ENCODE peak calls at places on chromosome X, in ten cellular contexts. G, V, T, H, I, U, M, E, Q and K are unnamed samples.

GRCh38 chrX:132467029-132467428 is 21.8 kb downstream of the MBNL3 start:
- DNase-seq in G (no peak), T (no peak), E (peak; percentile 28), M (no peak), H (no peak), U (no peak), I (no peak), V (no peak), Q (no peak), K (no peak)

GRCh38 chrX:24515447-24515846 is 50.4 kb downstream of the PDK3 start:
- DNase-seq in Q (no peak), U (no peak), M (no peak), V (no peak), E (no peak), H (no peak), T (no peak), I (no peak), G (no peak), K (no peak)

GRCh38 chrX:49102221-49102620 is 21.3 kb downstream of the GPKOW start:
- DNase-seq in V (no peak), Q (no peak), I (no peak), T (no peak), G (no peak), E (no peak), H (no peak), M (no peak), U (no peak), K (no peak)

GRCh38 chrX:32448320-32448719 is 763.0 kb downstream of the DMD start:
- DNase-seq in V (no peak), H (peak; percentile 5), U (no peak), I (no peak), T (peak; percentile 9), M (no peak), G (no peak), Q (no peak), E (no peak), K (no peak)

GRCh38 chrX:49910344-49910743 is 12.1 kb upstream of the CLCN5 start:
- DNase-seq in E (no peak), I (peak; percentile 1), M (no peak), V (no peak), H (no peak), G (no peak), T (peak; percentile 16), Q (no peak), U (no peak), K (no peak)

GRCh38 chrX:130444641-130445336 is 43.0 kb downstream of the RBMX2 start:
- DNase-seq in M (no peak), H (no peak), G (no peak), E (no peak), I (no peak), U (no peak), T (no peak), Q (no peak), V (no peak), K (no peak)

GRCh38 chrX:96407043-96407442 is 277.6 kb upstream of the DIAPH2 start:
- DNase-seq in Q (no peak), G (no peak), E (peak; percentile 24), T (no peak), M (no peak), I (no peak), H (no peak), V (no peak), U (no peak), K (no peak)

GRCh38 chrX:154015581-154016264 is 4.0 kb downstream of the IRAK1 start:
- DNase-seq in I (no peak), Q (no peak), H (no peak), E (no peak), G (no peak), T (no peak), U (no peak), V (no peak), M (no peak), K (no peak)

GRCh38 chrX:9147086-9147485 is 113.2 kb upstream of the FAM9B start:
- DNase-seq in U (no peak), G (no peak), T (no peak), E (no peak), H (no peak), Q (no peak), V (no peak), M (no peak), I (no peak), K (no peak)

GRCh38 chrX:66022742-66023725 is 16.8 kb downstream of the VSIG4 start:
- DNase-seq in U (no peak), I (no peak), Q (no peak), V (no peak), E (no peak), T (no peak), M (no peak), G (no peak), H (no peak), K (no peak)

GRCh38 chrX:69503835-69504625 is at the start of gene NALF2:
- DNase-seq in T (peak; percentile 22), Q (peak; percentile 53), M (no peak), H (no peak), E (peak; percentile 64), V (peak; percentile 63), G (peak; percentile 35), U (no peak), I (peak; percentile 54), K (peak; percentile 31)

GRCh38 chrX:22095306-22095705 is 63.2 kb downstream of the PHEX start:
- DNase-seq in M (peak; percentile 72), H (no peak), U (no peak), T (no peak), V (no peak), Q (no peak), I (no peak), E (peak; percentile 46), G (no peak), K (no peak)

GRCh38 chrX:2451456-2452316 is 49.1 kb downstream of the DHRSX start:
- DNase-seq in I (no peak), Q (no peak), T (no peak), U (no peak), H (no peak), V (no peak), E (peak; percentile 55), G (no peak), M (peak; percentile 46), K (no peak)

GRCh38 chrX:69614896-69615295 is 1.0 kb upstream of the EDA start:
- DNase-seq in I (no peak), T (no peak), U (no peak), V (no peak), G (no peak), M (no peak), H (no peak), Q (no peak), E (no peak), K (peak; percentile 25)

GRCh38 chrX:39729834-39730670 is 367.7 kb downstream of the BCOR start:
- DNase-seq in E (no peak), T (no peak), U (no peak), Q (no peak), H (no peak), V (no peak), G (no peak), I (no peak), M (peak; percentile 69), K (peak; percentile 20)

GRCh38 chrX:151789179-151789800 is 54.7 kb downstream of the CNGA2 start:
- DNase-seq in U (no peak), M (peak; percentile 78), V (no peak), I (no peak), T (no peak), Q (no peak), G (no peak), H (no peak), E (peak; percentile 80), K (no peak)

GRCh38 chrX:20320461-20321159 is 53.9 kb upstream of the RPS6KA3 start:
- DNase-seq in U (no peak), T (peak; percentile 26), Q (no peak), V (no peak), M (no peak), E (no peak), I (no peak), H (peak; percentile 37), G (no peak), K (no peak)

GRCh38 chrX:118665204-118665603 is 62.2 kb upstream of the IL13RA1 start:
- DNase-seq in G (no peak), U (no peak), I (no peak), H (no peak), Q (no peak), M (no peak), V (no peak), E (no peak), T (no peak), K (no peak)

GRCh38 chrX:22660756-22661155 is 339.0 kb upstream of the DDX53 start:
- DNase-seq in U (no peak), E (peak; percentile 12), Q (no peak), G (no peak), T (no peak), M (no peak), V (no peak), I (no peak), H (no peak), K (no peak)

GRCh38 chrX:75084757-75085156 is 71.3 kb downstream of the ABCB7 start:
- DNase-seq in I (no peak), U (no peak), Q (no peak), H (no peak), G (no peak), E (no peak), V (no peak), T (no peak), M (no peak), K (no peak)